ENCODE peak calls at places on chromosomes 16 and 17, in six cellular contexts. F is upper lobe of right lung, T is PC-3, M is fibroblast of mammary gland, R is brain microvascular endothelial cell, Y is pancreas. D is an unnamed sample.

GRCh38 chr17:42407289-42407836 is 15.7 kb downstream of the CAVIN1 start:
- DNase-seq in F (peak), T (no peak), M (peak), R (no peak), Y (peak), D (no peak)

GRCh38 chr16:30054959-30055553 is 10.5 kb upstream of the ALDOA start:
- DNase-seq in F (peak), T (peak), M (no peak), R (no peak), Y (peak), D (no peak)

GRCh38 chr16:58414938-58415451 is 22.7 kb downstream of the GINS3 start:
- DNase-seq in F (no peak), T (no peak), M (no peak), R (peak), Y (no peak), D (no peak)

GRCh38 chr16:6690741-6691140 is 641.9 kb upstream of the RBFOX1 start:
- DNase-seq in F (no peak), T (no peak), M (no peak), R (no peak), Y (no peak), D (no peak)

GRCh38 chr16:66121466-66121865 is 245.0 kb upstream of the CDH5 start:
- DNase-seq in F (no peak), T (no peak), M (no peak), R (no peak), Y (no peak), D (no peak)

GRCh38 chr17:80345841-80346497 is 69.0 kb upstream of the ENDOV start:
- DNase-seq in F (peak), T (no peak), M (no peak), R (no peak), Y (no peak), D (no peak)

GRCh38 chr16:48500981-48501380 is 109.0 kb downstream of the N4BP1 start:
- DNase-seq in F (no peak), T (no peak), M (no peak), R (no peak), Y (no peak), D (no peak)

GRCh38 chr16:88737298-88738166 is 31.2 kb downstream of the CTU2 start:
- DNase-seq in F (peak), T (peak), M (peak), R (peak), Y (peak), D (no peak)

GRCh38 chr16:23691483-23692189 is 12.9 kb downstream of the PLK1 start:
- DNase-seq in F (no peak), T (peak), M (peak), R (no peak), Y (no peak), D (no peak)

GRCh38 chr17:77859035-77859360 is 99.5 kb upstream of the TNRC6C start:
- DNase-seq in F (peak), T (no peak), M (no peak), R (no peak), Y (no peak), D (no peak)

GRCh38 chr17:44314869-44315661 is 6.7 kb downstream of the RUNDC3A start:
- DNase-seq in F (peak), T (peak), M (no peak), R (peak), Y (no peak), D (no peak)

GRCh38 chr17:2239882-2240430 is 63.6 kb downstream of the SMG6 start:
- DNase-seq in F (no peak), T (peak), M (peak), R (peak), Y (no peak), D (no peak)

GRCh38 chr17:9261059-9262029 is 240.0 kb downstream of the NTN1 start:
- DNase-seq in F (no peak), T (no peak), M (no peak), R (no peak), Y (no peak), D (no peak)

GRCh38 chr17:45235071-45236001 is 13.7 kb downstream of the FMNL1 start:
- DNase-seq in F (peak), T (peak), M (peak), R (peak), Y (peak), D (peak)

GRCh38 chr16:2708290-2708639 is 11.8 kb downstream of the PRSS27 start:
- DNase-seq in F (no peak), T (no peak), M (no peak), R (no peak), Y (no peak), D (no peak)

GRCh38 chr17:32575865-32576264 is 89.1 kb downstream of the CDK5R1 start:
- DNase-seq in F (no peak), T (no peak), M (no peak), R (no peak), Y (no peak), D (no peak)

GRCh38 chr17:45857977-45858708 is 13.5 kb downstream of the SPPL2C start:
- DNase-seq in F (no peak), T (peak), M (no peak), R (peak), Y (no peak), D (no peak)

GRCh38 chr16:57536306-57537193 is at the start of gene CCDC102A:
- DNase-seq in F (no peak), T (peak), M (no peak), R (no peak), Y (peak), D (no peak)

GRCh38 chr16:27382187-27382855 is 19.7 kb upstream of the IL21R start:
- DNase-seq in F (no peak), T (no peak), M (no peak), R (no peak), Y (no peak), D (no peak)

GRCh38 chr17:76171701-76172100 is 30.7 kb upstream of the FOXJ1 start:
- DNase-seq in F (no peak), T (no peak), M (no peak), R (no peak), Y (no peak), D (no peak)

GRCh38 chr16:66473654-66474519 is 46.8 kb downstream of the BEAN1 start:
- DNase-seq in F (no peak), T (peak), M (no peak), R (no peak), Y (no peak), D (no peak)

GRCh38 chr16:272633-273546 is 2.9 kb downstream of the RGS11 start:
- DNase-seq in F (no peak), T (no peak), M (no peak), R (no peak), Y (peak), D (no peak)

GRCh38 chr17:32007463-32008298 is 498 bp downstream of the LRRC37B start:
- DNase-seq in F (peak), T (peak), M (peak), R (peak), Y (peak), D (no peak)

GRCh38 chr17:40192961-40193360 is 15.7 kb downstream of the RAPGEFL1 start:
- DNase-seq in F (no peak), T (no peak), M (no peak), R (no peak), Y (no peak), D (no peak)

GRCh38 chr17:40188694-40189093 is 11.4 kb downstream of the RAPGEFL1 start:
- DNase-seq in F (no peak), T (no peak), M (no peak), R (no peak), Y (no peak), D (no peak)

GRCh38 chr17:40187238-40187637 is 10.0 kb downstream of the RAPGEFL1 start:
- DNase-seq in F (no peak), T (no peak), M (no peak), R (no peak), Y (no peak), D (no peak)

GRCh38 chr17:40191237-40192208 is 14.3 kb downstream of the RAPGEFL1 start:
- DNase-seq in F (peak), T (peak), M (peak), R (peak), Y (peak), D (no peak)

DNA sequence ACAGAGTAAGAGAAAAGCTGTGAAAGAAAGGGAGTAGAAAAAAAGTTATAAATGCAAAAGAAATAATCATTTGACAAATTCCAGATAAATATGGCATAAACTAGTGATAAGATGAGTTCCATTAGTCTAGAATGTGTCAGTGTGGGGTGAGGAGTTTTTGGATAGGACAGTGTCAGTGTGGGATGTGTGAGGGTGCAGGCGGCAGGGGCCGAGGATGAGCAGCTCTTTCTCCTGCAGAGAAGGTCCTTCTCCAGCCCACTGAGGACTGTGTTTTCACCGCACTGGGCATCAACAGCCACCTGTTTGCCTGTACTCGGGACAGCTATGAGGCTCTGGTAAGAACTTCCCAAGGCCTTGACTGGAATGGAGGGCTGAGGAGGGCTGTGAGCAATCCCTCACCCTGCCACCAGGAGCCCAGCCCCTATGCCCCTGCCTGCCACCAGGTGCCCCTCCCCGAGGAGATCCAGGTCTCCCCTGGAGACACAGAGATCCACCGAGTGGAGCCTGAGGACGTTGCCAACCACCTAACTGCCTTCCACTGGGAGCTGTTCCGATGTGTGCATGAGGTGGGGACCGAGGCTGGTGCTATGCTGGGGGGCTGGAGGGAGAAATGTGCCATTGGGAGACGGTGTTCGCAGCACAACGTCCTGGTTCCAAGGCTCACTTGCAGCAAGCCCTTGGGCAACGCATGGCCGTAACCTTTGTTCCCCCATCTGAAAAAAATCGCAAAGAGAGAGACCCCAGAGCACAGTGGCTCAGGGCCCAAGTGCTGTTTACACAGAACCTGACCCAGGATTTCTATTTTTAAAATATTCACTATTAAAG is 13.1 kb downstream of the RAPGEFL1 start:
- DNase-seq in F (no peak), T (peak), M (no peak), R (no peak), Y (no peak), D (no peak)
- H3K4me3 ChIP-seq in F (no peak), T (peak), M (no peak), R (no peak), Y (no peak), D (peak)

GRCh38 chr16:63530208-63530607 is 1494.0 kb upstream of the CDH8 start:
- DNase-seq in F (no peak), T (no peak), M (no peak), R (no peak), Y (no peak), D (no peak)
- TF ChIP-seq CTCF in F (peak), T (no peak), M (no peak), R (no peak), Y (no peak), D (no peak)

DNA sequence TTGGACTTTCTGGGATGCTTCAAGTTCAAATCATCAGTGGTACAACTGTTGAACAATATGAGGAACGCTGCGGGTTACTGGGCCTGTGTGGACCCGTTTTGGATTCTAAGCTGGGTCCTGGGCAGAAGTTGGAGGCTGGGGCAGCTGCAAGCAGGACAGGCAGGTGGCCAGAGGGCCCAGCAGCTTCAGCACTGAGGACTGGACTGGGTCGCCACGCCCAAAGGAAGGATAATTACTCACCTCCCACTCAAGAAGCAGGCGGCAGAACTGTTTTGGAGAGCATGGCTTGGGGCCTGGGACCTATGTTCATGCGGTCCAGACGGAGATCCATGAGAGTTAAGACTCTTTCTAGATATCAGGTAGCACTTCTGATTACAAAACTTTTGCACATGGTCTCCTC is 1.5 kb upstream of the ZNHIT3 start:
- DNase-seq in F (no peak), T (no peak), M (no peak), R (no peak), Y (no peak), D (no peak)
- H3K4me3 ChIP-seq in F (no peak), T (no peak), M (no peak), R (no peak), Y (no peak), D (no peak)

GRCh38 chr16:79593754-79594153 is 6.8 kb downstream of the MAF start:
- DNase-seq in F (no peak), T (no peak), M (no peak), R (no peak), Y (no peak), D (no peak)
- TF ChIP-seq CTCF in F (no peak), T (no peak), M (no peak), R (no peak), Y (no peak), D (no peak)

GRCh38 chr16:72783716-72784320 is 264.1 kb downstream of the ZFHX3 start:
- DNase-seq in F (no peak), T (peak), M (peak), R (peak), Y (no peak), D (no peak)

GRCh38 chr16:72787519-72788268 is 260.2 kb downstream of the ZFHX3 start:
- DNase-seq in F (peak), T (peak), M (peak), R (peak), Y (no peak), D (peak)

GRCh38 chr16:72786606-72787005 is 261.3 kb downstream of the ZFHX3 start:
- DNase-seq in F (no peak), T (no peak), M (no peak), R (no peak), Y (no peak), D (no peak)

GRCh38 chr16:72787130-72787518 is 260.8 kb downstream of the ZFHX3 start:
- DNase-seq in F (no peak), T (no peak), M (no peak), R (no peak), Y (no peak), D (no peak)

DNA sequence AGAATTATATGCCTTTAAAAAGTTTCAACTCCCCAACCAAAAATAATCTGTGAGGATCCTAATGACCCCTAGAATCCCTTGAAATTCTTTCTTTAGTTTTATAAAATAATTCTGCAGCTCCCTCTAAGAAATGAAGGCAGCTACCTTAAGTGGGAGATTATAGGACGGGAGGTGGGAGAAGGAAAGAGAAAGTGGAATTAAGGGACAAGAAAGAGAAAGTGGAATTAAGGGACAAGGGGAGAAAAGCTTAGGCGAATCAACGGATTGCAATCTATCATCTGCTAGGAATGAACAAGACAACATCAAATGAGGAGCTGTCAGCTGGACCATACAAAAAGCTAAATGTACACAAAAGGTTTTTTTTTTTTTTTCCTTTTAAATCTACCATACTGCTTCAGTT is 262.0 kb downstream of the ZFHX3 start:
- DNase-seq in F (no peak), T (no peak), M (peak), R (peak), Y (no peak), D (no peak)
- H3K4me3 ChIP-seq in F (no peak), T (no peak), M (no peak), R (no peak), Y (no peak), D (no peak)

DNA sequence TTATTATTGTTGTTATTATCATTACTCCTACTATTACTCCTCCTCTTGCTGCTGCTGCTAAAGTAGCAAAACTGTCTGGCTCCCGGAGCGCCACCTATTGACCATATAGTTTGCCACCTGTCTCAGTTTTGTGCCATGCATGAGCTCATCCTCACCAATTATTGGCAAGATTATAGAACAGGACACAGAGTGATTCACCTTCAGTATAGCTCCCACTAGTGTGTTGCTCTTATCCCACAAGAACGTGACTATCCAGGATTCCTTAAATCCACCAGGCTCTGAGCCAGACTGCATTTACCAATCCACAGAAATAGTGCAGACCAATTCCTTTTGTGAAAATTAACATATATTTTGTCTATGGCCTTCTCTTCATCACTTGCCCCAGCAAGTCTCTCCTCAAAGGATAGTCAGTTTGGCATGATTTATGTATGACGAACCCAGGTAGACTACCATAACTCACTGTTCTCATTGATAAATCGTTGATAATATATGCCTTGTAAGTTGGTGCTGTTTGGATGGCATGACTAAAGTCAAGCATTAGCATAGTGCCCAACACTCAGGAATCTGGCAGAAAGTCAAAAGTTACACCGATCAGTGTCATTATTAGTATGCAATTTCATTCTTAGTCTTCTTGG is 405.5 kb upstream of the HSBP1 start:
- DNase-seq in F (no peak), T (no peak), M (peak), R (no peak), Y (no peak), D (no peak)
- TF ChIP-seq CTCF in F (no peak), T (no peak), M (peak), R (peak), Y (no peak), D (peak)

D was measured in AG04449.